ENCODE peak calls at places on chromosome 15, in five cellular contexts. C, U, V, L and H are unnamed samples.
A peak's percentile ranks its signal among the peaks of the same experiment; 100 is the strongest.

GRCh38 chr15:92109485-92109884 is 256.0 kb downstream of the SLCO3A1 start:
- DNase-seq in U (no peak), V (no peak), L (no peak), C (no peak), H (no peak)

GRCh38 chr15:70561885-70562284 is 201.5 kb downstream of the UACA start:
- DNase-seq in L (no peak), C (no peak), U (no peak), V (peak; percentile 62), H (no peak)

GRCh38 chr15:71716990-71717389 is 93.4 kb upstream of the NR2E3 start:
- DNase-seq in L (no peak), V (no peak), U (no peak), C (no peak), H (no peak)

GRCh38 chr15:34039506-34040123 is 611 bp upstream of the AVEN start:
- DNase-seq in C (no peak), V (no peak), U (peak; percentile 54), L (no peak), H (no peak)

GRCh38 chr15:61228025-61228901 is 839 bp downstream of the RORA start:
- DNase-seq in U (no peak), V (no peak), C (no peak), L (peak; percentile 36), H (peak; percentile 19)

GRCh38 chr15:98785796-98786581 is 137.7 kb downstream of the IGF1R start:
- DNase-seq in V (no peak), L (no peak), C (no peak), U (no peak), H (no peak)

GRCh38 chr15:67179411-67179995 is 75.0 kb downstream of the AAGAB start:
- DNase-seq in C (no peak), V (peak; percentile 61), L (no peak), U (no peak), H (no peak)

GRCh38 chr15:33357845-33358244 is 47.1 kb downstream of the RYR3 start:
- DNase-seq in V (no peak), C (no peak), L (no peak), U (no peak), H (no peak)

GRCh38 chr15:43056696-43057095 is 49.1 kb downstream of the UBR1 start:
- DNase-seq in U (no peak), L (no peak), C (no peak), V (no peak), H (no peak)

GRCh38 chr15:37921527-37922385 is 12.7 kb upstream of the TMCO5A start:
- DNase-seq in L (no peak), C (no peak), V (no peak), U (no peak), H (no peak)
- H3K27ac ChIP-seq in L (no peak overlapping the region), C (no peak overlapping the region), V (no peak overlapping the region), U (no peak overlapping the region), H (no peak overlapping the region)

GRCh38 chr15:41932939-41933725 is 39.2 kb downstream of the EHD4 start:
- DNase-seq in V (peak; percentile 52), C (no peak), U (no peak), L (no peak), H (no peak)
- H3K27ac ChIP-seq in V (peak overlapping the region; percentile 61), C (no peak overlapping the region), U (no peak overlapping the region), L (peak overlapping the region; percentile 47), H (no peak overlapping the region)

GRCh38 chr15:78898540-78898939 is 25.9 kb downstream of the MORF4L1 start:
- DNase-seq in C (no peak), V (no peak), U (no peak), L (no peak), H (no peak)
- H3K27ac ChIP-seq in C (no peak overlapping the region), V (no peak overlapping the region), U (no peak overlapping the region), L (no peak overlapping the region), H (no peak overlapping the region)

GRCh38 chr15:22786868-22787698 is 639 bp downstream of the NIPA1 start:
- DNase-seq in V (no peak), U (peak; percentile 63), L (peak; percentile 21), C (no peak), H (no peak)
- H3K27ac ChIP-seq in V (peak overlapping the region; percentile 90), U (peak overlapping the region; percentile 31), L (peak overlapping the region; percentile 77), C (peak overlapping the region; percentile 78), H (no peak overlapping the region)

GRCh38 chr15:30885814-30886213 is 17.9 kb upstream of the FAN1 start:
- DNase-seq in U (no peak), V (no peak), C (no peak), L (no peak), H (no peak)
- H3K27ac ChIP-seq in U (no peak overlapping the region), V (no peak overlapping the region), C (no peak overlapping the region), L (no peak overlapping the region), H (no peak overlapping the region)

GRCh38 chr15:74240002-74240568 is 4.0 kb downstream of the CCDC33 start:
- DNase-seq in L (peak; percentile 48), C (peak; percentile 88), U (peak; percentile 53), V (peak; percentile 87), H (peak; percentile 90)
- H3K27ac ChIP-seq in L (no peak overlapping the region), C (peak overlapping the region; percentile 64), U (no peak overlapping the region), V (peak overlapping the region; percentile 54), H (no peak overlapping the region)

GRCh38 chr15:45660231-45660979 is 25.6 kb downstream of the SQOR start:
- DNase-seq in U (no peak), C (no peak), L (no peak), V (no peak), H (no peak)
- H3K27ac ChIP-seq in U (no peak overlapping the region), C (no peak overlapping the region), L (no peak overlapping the region), V (peak overlapping the region; percentile 80), H (no peak overlapping the region)

DNA sequence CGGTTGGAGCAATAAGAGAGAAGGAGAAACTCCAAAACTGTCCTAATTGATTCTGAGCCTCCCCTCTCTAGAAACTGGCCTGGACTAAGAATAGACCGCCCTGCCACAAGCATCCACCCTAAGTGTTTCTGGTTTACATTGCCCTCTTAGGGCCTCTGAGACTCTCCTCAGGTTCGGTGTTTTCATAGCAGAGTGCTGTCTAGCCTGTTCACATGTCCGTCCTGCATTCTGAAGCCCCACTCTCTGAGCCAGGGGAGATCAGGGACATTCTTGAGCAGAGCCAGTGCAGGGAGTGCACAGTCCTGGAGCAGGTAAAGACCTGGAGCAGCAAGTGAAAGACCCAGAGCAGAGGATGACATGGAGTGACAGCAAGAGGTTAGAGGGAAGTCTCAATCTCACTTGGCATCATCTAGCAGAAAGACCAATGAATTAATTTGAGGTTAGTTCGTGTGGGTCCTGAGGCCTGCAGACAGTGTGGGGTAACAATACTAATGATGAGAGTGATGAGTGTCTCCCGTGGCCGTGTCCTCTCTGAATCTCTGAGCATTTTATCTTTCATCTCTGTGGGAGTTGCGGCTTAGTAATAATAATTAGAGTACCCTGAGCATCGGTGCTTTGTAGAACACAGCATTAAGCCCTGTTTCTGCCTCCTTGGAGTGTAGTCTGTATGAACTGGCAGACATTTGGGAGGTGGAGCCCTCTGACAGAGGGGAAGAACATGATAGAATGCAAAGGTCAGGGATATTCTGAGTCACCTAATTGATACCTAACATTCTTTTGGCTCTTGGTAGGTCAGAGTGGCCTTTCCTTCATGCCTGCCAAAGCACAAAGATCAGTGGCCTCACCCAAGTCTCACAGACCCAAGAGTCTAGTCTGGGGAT is 24.6 kb downstream of the MAPKBP1 start:
- DNase-seq in C (no peak), L (no peak), V (no peak), U (no peak), H (no peak)
- H3K27ac ChIP-seq in C (no peak overlapping the region), L (no peak overlapping the region), V (no peak overlapping the region), U (no peak overlapping the region), H (no peak overlapping the region)

GRCh38 chr15:38325290-38325990 is 72.8 kb downstream of the SPRED1 start:
- DNase-seq in V (no peak), L (no peak), C (no peak), U (no peak), H (no peak)
- H3K27ac ChIP-seq in V (no peak overlapping the region), L (no peak overlapping the region), C (no peak overlapping the region), U (no peak overlapping the region), H (no peak overlapping the region)

GRCh38 chr15:55897560-55898336 is 95.7 kb downstream of the NEDD4 start:
- DNase-seq in L (peak; percentile 42), C (no peak), V (no peak), U (peak; percentile 54), H (peak; percentile 56)

GRCh38 chr15:55902975-55903374 is 90.4 kb downstream of the NEDD4 start:
- DNase-seq in C (no peak), V (no peak), U (no peak), L (no peak), H (no peak)

GRCh38 chr15:55900019-55900418 is 93.4 kb downstream of the NEDD4 start:
- DNase-seq in V (no peak), U (no peak), C (no peak), L (no peak), H (no peak)

GRCh38 chr15:55894406-55894965 is 98.9 kb downstream of the NEDD4 start:
- DNase-seq in V (no peak), C (no peak), U (no peak), L (no peak), H (no peak)

DNA sequence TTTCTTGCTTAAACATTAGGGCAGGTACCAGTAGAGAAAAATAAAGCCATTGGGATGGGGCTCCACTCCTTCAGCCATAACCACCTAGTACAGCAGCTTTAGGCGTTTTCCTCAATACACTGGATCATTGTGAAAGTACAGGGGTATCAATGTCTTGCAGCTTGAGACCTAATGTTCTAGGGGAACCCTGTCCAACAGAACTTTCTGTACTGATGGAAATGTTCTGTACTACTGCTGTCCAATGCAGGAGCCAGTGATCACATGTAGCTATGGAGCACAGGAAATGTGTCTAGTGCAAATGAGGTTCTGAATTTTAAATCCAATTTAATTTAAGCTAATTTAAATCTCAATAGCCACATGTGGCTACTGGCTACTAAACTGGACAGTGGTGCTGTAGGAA is 93.9 kb downstream of the NEDD4 start:
- DNase-seq in V (no peak), L (no peak), C (no peak), U (no peak), H (no peak)
- H3K27ac ChIP-seq in V (no peak overlapping the region), L (no peak overlapping the region), C (no peak overlapping the region), U (no peak overlapping the region), H (no peak overlapping the region)